ENCODE peak calls at places on chromosomes 16 and 17, in five cellular contexts. E is cardiac muscle cell, O is fibroblast of lung, Y is neuronal stem cell, L is OCI-LY7. H is an unnamed sample.

GRCh38 chr17:47660064-47660492 is 10.4 kb downstream of the KPNB1 start:
- DNase-seq in L (peak; percentile 65), O (no peak), Y (no peak), E (no peak), H (no peak)

GRCh38 chr17:51638909-51639308 is 378.6 kb downstream of the UTP18 start:
- DNase-seq in Y (no peak), E (no peak), L (no peak), O (no peak), H (no peak)

GRCh38 chr16:3992297-3993051 is 112.0 kb upstream of the CREBBP start:
- DNase-seq in O (no peak), L (no peak), Y (no peak), E (no peak), H (no peak)

GRCh38 chr17:59287452-59287851 is 44.0 kb upstream of the YPEL2 start:
- DNase-seq in L (peak; percentile 10), E (peak; percentile 22), Y (no peak), O (peak; percentile 23), H (peak; percentile 44)

GRCh38 chr17:37648555-37648954 is 5.3 kb upstream of the DDX52 start:
- DNase-seq in E (peak; percentile 72), O (peak; percentile 80), Y (no peak), L (no peak), H (no peak)

GRCh38 chr17:5747276-5747675 is 163.0 kb upstream of the NLRP1 start:
- DNase-seq in E (no peak), Y (no peak), O (no peak), L (no peak), H (no peak)

GRCh38 chr17:74211141-74211928 is 2.0 kb upstream of the TTYH2 start:
- DNase-seq in E (no peak), O (peak; percentile 37), Y (no peak), L (no peak), H (no peak)

GRCh38 chr17:17090642-17091103 is 48.4 kb downstream of the MPRIP start:
- DNase-seq in Y (no peak), E (no peak), L (no peak), O (no peak), H (no peak)

GRCh38 chr16:79593074-79593531 is 7.4 kb downstream of the MAF start:
- DNase-seq in O (no peak), E (no peak), Y (no peak), L (no peak), H (no peak)

GRCh38 chr17:75031972-75032895 is 14.5 kb downstream of the ATP5PD start:
- DNase-seq in E (peak; percentile 85), O (peak; percentile 81), L (no peak), Y (no peak), H (peak; percentile 63)

GRCh38 chr16:24088767-24089166 is 167.4 kb upstream of the CACNG3 start:
- DNase-seq in Y (no peak), O (no peak), L (no peak), E (no peak), H (no peak)

GRCh38 chr17:16313159-16314090 is 39.8 kb downstream of the CENPV start:
- DNase-seq in Y (no peak), L (no peak), O (peak; percentile 64), E (no peak), H (no peak)

GRCh38 chr16:11302977-11303376 is 21.8 kb upstream of the PRM1 start:
- DNase-seq in L (no peak), Y (no peak), O (no peak), E (no peak), H (no peak)

GRCh38 chr17:48644910-48645557 is 18.9 kb upstream of the HOXB9 start:
- DNase-seq in E (no peak), L (no peak), O (no peak), Y (no peak), H (no peak)

GRCh38 chr16:30473231-30474061 is 904 bp downstream of the ITGAL start:
- DNase-seq in Y (no peak), L (no peak), E (no peak), O (no peak), H (no peak)

GRCh38 chr17:59508999-59509398 is 56.4 kb upstream of the DHX40 start:
- DNase-seq in O (no peak), E (no peak), L (no peak), Y (no peak), H (no peak)

GRCh38 chr17:62085511-62086408 is 20.7 kb upstream of the MED13 start:
- DNase-seq in Y (no peak), O (peak; percentile 89), E (no peak), L (no peak), H (no peak)

GRCh38 chr16:73036074-73036826 is 11.7 kb downstream of the ZFHX3 start:
- DNase-seq in E (no peak), Y (peak; percentile 90), O (no peak), L (no peak), H (peak; percentile 42)

GRCh38 chr17:81428945-81429344 is 33.7 kb downstream of the BAHCC1 start:
- DNase-seq in O (no peak), Y (no peak), E (no peak), L (no peak), H (no peak)

GRCh38 chr17:28491860-28492259 is 14.3 kb upstream of the FOXN1 start:
- DNase-seq in O (no peak), E (no peak), Y (no peak), L (no peak), H (no peak)

GRCh38 chr16:66250686-66251405 is 115.6 kb upstream of the CDH5 start:
- DNase-seq in Y (no peak), E (peak; percentile 96), O (peak; percentile 63), L (no peak), H (no peak)

GRCh38 chr16:3865241-3865640 is 15.3 kb downstream of the CREBBP start:
- DNase-seq in L (no peak), Y (no peak), O (no peak), E (no peak), H (no peak)

GRCh38 chr17:61418433-61418832 is 18.8 kb downstream of the TBX2 start:
- DNase-seq in Y (no peak), E (no peak), O (no peak), L (no peak), H (no peak)

GRCh38 chr17:41486809-41487530 is 2.7 kb downstream of the KRT36 start:
- DNase-seq in E (no peak), O (no peak), Y (peak; percentile 11), L (peak; percentile 35), H (peak; percentile 77)

GRCh38 chr17:18353541-18353940 is 9.8 kb downstream of the SHMT1 start:
- DNase-seq in O (no peak), L (no peak), Y (no peak), E (no peak), H (no peak)
- H3K4me1 ChIP-seq in O (peaks cover 2% of the 10 kb centered on the region), L (no peaks in the 10 kb centered on the region), Y (no peaks in the 10 kb centered on the region), E (no peaks in the 10 kb centered on the region), H (no peaks in the 10 kb centered on the region)

GRCh38 chr17:13541032-13541480 is 60.7 kb downstream of the HS3ST3A1 start:
- DNase-seq in L (no peak), O (peak; percentile 98), E (peak; percentile 95), Y (no peak), H (no peak)

GRCh38 chr17:13544755-13545154 is 57.0 kb downstream of the HS3ST3A1 start:
- DNase-seq in E (peak; percentile 64), L (no peak), O (no peak), Y (no peak), H (no peak)

GRCh38 chr17:13542612-13543011 is 59.1 kb downstream of the HS3ST3A1 start:
- DNase-seq in Y (no peak), O (peak; percentile 39), L (no peak), E (no peak), H (no peak)

GRCh38 chr17:13545941-13546340 is 55.8 kb downstream of the HS3ST3A1 start:
- DNase-seq in L (no peak), E (no peak), O (no peak), Y (no peak), H (no peak)

GRCh38 chr17:13544292-13544691 is 57.4 kb downstream of the HS3ST3A1 start:
- DNase-seq in L (no peak), E (peak; percentile 96), Y (no peak), O (peak; percentile 100), H (no peak)
- H3K27ac ChIP-seq in L (no peak overlapping the region), E (no peak overlapping the region), Y (peak overlapping the region; percentile 7), O (peak overlapping the region; percentile 64), H (no peak overlapping the region)

DNA sequence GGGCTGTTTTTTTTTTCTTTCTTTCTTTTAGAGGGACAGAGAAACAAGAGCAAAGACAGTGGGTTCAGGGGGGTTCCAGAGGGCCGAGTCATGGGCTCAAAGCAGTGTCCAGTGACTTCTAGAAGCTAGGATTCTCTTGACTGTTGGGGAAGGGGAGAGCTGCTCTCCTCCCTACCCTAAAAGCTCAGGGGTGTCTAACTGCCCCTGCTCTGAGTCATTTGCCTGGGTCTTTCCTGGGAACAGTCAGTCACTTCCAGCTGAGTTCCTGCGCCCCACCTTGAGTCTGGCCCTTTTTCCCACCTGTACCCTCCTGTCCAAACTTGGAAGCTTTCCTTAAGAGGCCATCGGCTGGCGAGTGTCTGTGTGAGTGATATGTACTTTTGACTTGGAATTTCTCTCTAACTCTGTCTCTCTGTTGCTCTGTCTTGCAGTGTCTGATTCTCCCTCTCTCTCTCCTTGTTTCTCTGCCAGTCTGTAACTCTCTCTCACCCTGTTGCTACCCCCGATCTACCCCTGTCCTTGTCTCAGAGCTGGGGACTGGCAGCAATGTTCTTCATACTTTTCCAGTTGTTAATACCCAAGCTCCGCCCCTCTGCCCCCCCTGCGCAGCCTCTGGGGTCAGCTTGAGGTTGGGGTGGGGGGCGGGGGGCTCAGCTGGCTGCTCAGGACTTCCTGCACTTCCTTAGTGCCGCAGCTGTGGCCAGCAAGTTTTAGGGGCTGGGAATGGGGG is 2.4 kb downstream of the THRA start:
- DNase-seq in E (peak; percentile 55), L (no peak), Y (no peak), O (peak; percentile 72), H (peak; percentile 39)
- H3K4me1 ChIP-seq in E (peaks cover 52% of the 10 kb centered on the region), L (peaks cover 54% of the 10 kb centered on the region), Y (peaks cover 63% of the 10 kb centered on the region), O (peaks cover 34% of the 10 kb centered on the region), H (peaks cover 43% of the 10 kb centered on the region)

GRCh38 chr16:84995666-84996065 is 15.7 kb downstream of the ZDHHC7 start:
- DNase-seq in Y (no peak), E (no peak), L (no peak), O (no peak), H (no peak)
- H3K27ac ChIP-seq in Y (no peak overlapping the region), E (no peak overlapping the region), L (no peak overlapping the region), O (peak overlapping the region; percentile 90), H (no peak overlapping the region)

DNA sequence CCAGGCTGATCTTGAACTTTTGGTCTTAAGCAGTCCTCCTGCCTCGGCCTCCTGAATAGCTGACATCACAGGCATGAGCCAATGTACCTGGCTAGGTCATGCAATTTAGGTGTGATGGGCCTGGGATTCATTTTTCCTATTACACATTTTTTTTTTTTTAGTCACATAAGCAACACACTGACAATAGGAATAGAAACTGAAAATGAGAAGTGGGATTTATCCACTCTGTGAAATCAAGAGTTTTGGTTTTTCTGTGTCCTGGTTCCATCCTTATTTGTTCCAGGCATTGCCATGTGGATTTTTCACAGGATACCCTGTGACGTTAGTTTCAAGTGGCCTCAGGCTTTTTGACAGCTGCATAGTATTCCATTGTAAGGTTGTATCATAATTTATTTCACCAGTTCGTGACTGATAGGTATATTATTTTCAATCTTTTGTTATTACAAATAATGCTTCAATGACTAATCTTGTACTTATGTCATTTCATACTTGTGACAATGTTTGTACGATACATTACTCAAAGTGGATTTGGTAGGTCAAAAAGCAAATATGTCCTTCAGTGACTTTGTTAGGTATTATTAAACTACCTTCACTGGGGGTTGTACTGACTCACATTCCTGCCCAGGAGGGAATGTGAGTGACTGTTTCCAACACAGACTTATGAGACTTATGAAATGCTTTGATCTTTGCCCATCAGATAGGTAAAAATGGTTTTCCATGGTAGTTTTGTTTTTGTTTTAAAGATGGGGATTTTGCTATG is 10.6 kb downstream of the ADCY7 start:
- DNase-seq in O (no peak), E (no peak), L (no peak), Y (no peak), H (no peak)
- H3K4me1 ChIP-seq in O (no peaks in the 10 kb centered on the region), E (peaks cover 9% of the 10 kb centered on the region), L (peaks cover 80% of the 10 kb centered on the region), Y (no peaks in the 10 kb centered on the region), H (peaks cover 65% of the 10 kb centered on the region)

H was measured in Karpas-422.